ENCODE peak calls at places on chromosome 2, in four cellular contexts. One of them, this sample, is unnamed.

GRCh38 chr2:32947484-32948143 is 861 bp downstream of the LTBP1 start:
- DNase-seq in esophagus squamous epithelium: no peak
- DNase-seq in sigmoid colon: peak; percentile 70
- DNase-seq in right lobe of liver: peak; percentile 39
- DNase-seq in this sample: peak; percentile 76

GRCh38 chr2:79670198-79670597 is 157.3 kb downstream of the CTNNA2 start:
- DNase-seq in sigmoid colon: no peak
- DNase-seq in right lobe of liver: no peak
- DNase-seq in esophagus squamous epithelium: no peak
- DNase-seq in this sample: peak; percentile 60

GRCh38 chr2:20111311-20112131 is 60.1 kb upstream of the LAPTM4A start:
- DNase-seq in sigmoid colon: no peak
- DNase-seq in esophagus squamous epithelium: no peak
- DNase-seq in right lobe of liver: no peak
- DNase-seq in this sample: no peak

GRCh38 chr2:67626076-67626475 is 228.9 kb downstream of the ETAA1 start:
- DNase-seq in esophagus squamous epithelium: no peak
- DNase-seq in right lobe of liver: no peak
- DNase-seq in sigmoid colon: no peak
- DNase-seq in this sample: no peak

GRCh38 chr2:80186262-80186661 is 118.3 kb downstream of the LRRTM1 start:
- DNase-seq in esophagus squamous epithelium: no peak
- DNase-seq in sigmoid colon: no peak
- DNase-seq in right lobe of liver: no peak
- DNase-seq in this sample: no peak

GRCh38 chr2:71643674-71644357 is 190.5 kb downstream of the DYSF start:
- DNase-seq in sigmoid colon: no peak
- DNase-seq in right lobe of liver: no peak
- DNase-seq in esophagus squamous epithelium: no peak
- DNase-seq in this sample: no peak

GRCh38 chr2:171347158-171347557 is 86.6 kb downstream of the METTL8 start:
- DNase-seq in right lobe of liver: no peak
- DNase-seq in esophagus squamous epithelium: no peak
- DNase-seq in sigmoid colon: no peak
- DNase-seq in this sample: no peak

GRCh38 chr2:71466301-71467179 is 13.2 kb downstream of the DYSF start:
- DNase-seq in sigmoid colon: no peak
- DNase-seq in right lobe of liver: peak; percentile 77
- DNase-seq in esophagus squamous epithelium: no peak
- DNase-seq in this sample: peak; percentile 82

GRCh38 chr2:85445316-85446295 is 27.1 kb downstream of the SH2D6 start:
- DNase-seq in esophagus squamous epithelium: no peak
- DNase-seq in sigmoid colon: peak; percentile 88
- DNase-seq in right lobe of liver: peak; percentile 74
- DNase-seq in this sample: peak; percentile 83

GRCh38 chr2:196330645-196331044 is 159.3 kb upstream of the STK17B start:
- DNase-seq in esophagus squamous epithelium: no peak
- DNase-seq in right lobe of liver: no peak
- DNase-seq in sigmoid colon: no peak
- DNase-seq in this sample: no peak

GRCh38 chr2:127649100-127649611 is 3.2 kb downstream of the GPR17 start:
- DNase-seq in esophagus squamous epithelium: no peak
- DNase-seq in sigmoid colon: peak; percentile 89
- DNase-seq in right lobe of liver: no peak
- DNase-seq in this sample: peak; percentile 64
- H3K4me1 ChIP-seq in esophagus squamous epithelium: peaks cover 82% of the 10 kb centered on the region
- H3K4me1 ChIP-seq in sigmoid colon: peaks cover 99% of the 10 kb centered on the region
- H3K4me1 ChIP-seq in right lobe of liver: no peaks in the 10 kb centered on the region
- H3K4me1 ChIP-seq in this sample: peaks cover 20% of the 10 kb centered on the region

GRCh38 chr2:237361194-237361986 is 52.6 kb downstream of the COL6A3 start:
- DNase-seq in sigmoid colon: no peak
- DNase-seq in right lobe of liver: no peak
- DNase-seq in esophagus squamous epithelium: no peak
- DNase-seq in this sample: no peak

GRCh38 chr2:237355726-237356125 is 58.2 kb downstream of the COL6A3 start:
- DNase-seq in right lobe of liver: no peak
- DNase-seq in esophagus squamous epithelium: no peak
- DNase-seq in sigmoid colon: no peak
- DNase-seq in this sample: no peak

GRCh38 chr2:237358721-237359595 is 55.0 kb downstream of the COL6A3 start:
- DNase-seq in right lobe of liver: no peak
- DNase-seq in sigmoid colon: no peak
- DNase-seq in esophagus squamous epithelium: no peak
- DNase-seq in this sample: no peak

GRCh38 chr2:237364655-237365054 is 49.3 kb downstream of the COL6A3 start:
- DNase-seq in sigmoid colon: no peak
- DNase-seq in right lobe of liver: no peak
- DNase-seq in esophagus squamous epithelium: no peak
- DNase-seq in this sample: no peak

DNA sequence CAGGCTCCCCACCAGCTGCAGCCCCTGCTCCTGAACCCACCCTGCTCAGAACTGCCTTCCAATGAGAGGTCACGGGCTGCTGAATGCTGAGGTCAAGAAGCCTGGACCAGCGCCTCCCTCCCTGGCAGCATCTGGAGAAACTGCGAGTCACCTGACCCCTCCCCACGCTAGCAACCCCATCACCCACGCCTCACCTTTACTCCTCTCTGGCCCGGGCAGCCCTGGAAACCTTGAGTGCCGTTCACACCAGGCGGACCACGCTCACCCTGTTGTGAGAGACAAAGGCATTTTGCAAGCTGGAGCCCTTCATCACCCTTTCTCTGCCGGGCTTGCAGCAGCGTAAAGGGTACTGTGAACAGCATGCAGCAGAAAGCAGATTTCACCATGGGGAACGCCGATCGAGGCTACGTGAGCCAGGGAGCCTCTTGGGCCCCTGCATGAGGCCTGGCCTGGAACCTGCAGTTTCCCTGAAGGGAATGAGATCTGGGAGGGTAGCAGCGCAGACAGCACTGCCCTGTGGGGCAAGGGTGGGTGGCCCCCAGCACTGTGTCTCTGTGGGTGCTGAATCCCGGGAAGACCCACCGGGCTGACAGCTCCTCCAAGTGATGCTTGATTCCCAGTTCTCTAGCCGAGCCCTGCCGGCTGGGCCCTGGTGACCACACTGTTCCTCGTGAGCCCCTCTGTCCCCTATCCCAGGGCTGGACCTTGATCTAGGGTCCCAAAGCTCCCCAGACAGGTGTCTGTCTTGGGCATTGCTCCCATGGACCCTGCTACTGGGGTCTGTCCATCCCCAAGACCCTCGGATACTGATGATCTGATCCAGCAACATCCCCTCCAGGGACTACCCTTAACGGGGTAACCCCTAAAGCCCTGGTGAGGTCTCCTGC is 53.8 kb downstream of the COL6A3 start:
- DNase-seq in esophagus squamous epithelium: no peak
- DNase-seq in sigmoid colon: no peak
- DNase-seq in right lobe of liver: no peak
- DNase-seq in this sample: no peak
- H3K36me3 ChIP-seq in esophagus squamous epithelium: peaks cover 60% of the 10 kb centered on the region
- H3K36me3 ChIP-seq in sigmoid colon: peaks cover 85% of the 10 kb centered on the region
- H3K36me3 ChIP-seq in right lobe of liver: no peaks in the 10 kb centered on the region
- H3K36me3 ChIP-seq in this sample: no peaks in the 10 kb centered on the region

DNA sequence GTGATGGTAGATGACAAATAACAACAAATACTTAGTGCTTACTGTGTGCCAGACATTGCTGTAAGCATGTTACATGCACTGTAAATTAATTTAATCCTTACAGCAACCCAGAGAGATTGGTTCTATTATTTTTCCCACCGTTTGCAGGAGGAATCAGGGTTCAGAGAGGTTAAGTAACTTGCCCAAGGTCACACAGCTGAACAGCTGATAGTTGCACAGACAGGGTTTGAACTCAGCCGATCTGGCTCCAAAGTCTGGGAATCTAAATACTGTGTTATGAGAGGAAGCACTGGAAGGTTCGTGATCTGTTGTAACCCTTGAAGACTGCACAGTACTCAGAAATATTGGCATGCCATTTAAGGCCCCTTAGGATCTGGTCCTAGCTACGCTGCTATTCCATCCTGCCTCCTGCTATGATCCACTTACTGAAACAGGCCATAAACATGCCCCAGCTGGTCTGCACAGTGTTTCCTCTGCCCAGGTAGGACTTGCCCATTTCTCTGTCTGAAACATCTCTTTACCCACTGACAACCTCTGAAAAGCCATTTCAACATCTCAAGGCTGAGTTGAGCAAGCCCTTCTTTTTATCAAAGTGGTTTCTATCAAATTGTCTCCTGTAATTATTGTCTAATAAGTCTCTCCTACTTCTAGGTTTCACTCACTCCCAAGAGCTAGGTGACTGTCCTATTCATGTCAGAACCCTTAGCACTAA is 40.4 kb upstream of the MRPL33 start:
- DNase-seq in right lobe of liver: no peak
- DNase-seq in esophagus squamous epithelium: no peak
- DNase-seq in sigmoid colon: no peak
- DNase-seq in this sample: no peak
- H3K4me1 ChIP-seq in right lobe of liver: peaks cover 3% of the 10 kb centered on the region
- H3K4me1 ChIP-seq in esophagus squamous epithelium: peaks cover 62% of the 10 kb centered on the region
- H3K4me1 ChIP-seq in sigmoid colon: peaks cover 13% of the 10 kb centered on the region
- H3K4me1 ChIP-seq in this sample: peaks cover 37% of the 10 kb centered on the region

GRCh38 chr2:37276291-37276690 is 44.8 kb downstream of the NDUFAF7 start:
- DNase-seq in right lobe of liver: no peak
- DNase-seq in esophagus squamous epithelium: no peak
- DNase-seq in sigmoid colon: no peak
- DNase-seq in this sample: no peak
- H3K36me3 ChIP-seq in right lobe of liver: no peaks in the 10 kb centered on the region
- H3K36me3 ChIP-seq in esophagus squamous epithelium: peaks cover 91% of the 10 kb centered on the region
- H3K36me3 ChIP-seq in sigmoid colon: peaks cover 9% of the 10 kb centered on the region
- H3K36me3 ChIP-seq in this sample: peaks cover 15% of the 10 kb centered on the region